ENCODE peak calls at places on chromosomes 5 and 9, in four cellular contexts. V is GM10248; H is amniotic epithelial cell; O is Jurkat, Clone E6-1. M is an unnamed sample.

GRCh38 chr9:124776952-124777645 is at the start of gene OLFML2A:
- DNase-seq in V (peak), H (no peak), O (no peak), M (peak)

GRCh38 chr5:66987949-66988838 is 208.4 kb downstream of the CD180 start:
- DNase-seq in V (peak), H (peak), O (peak), M (peak)

GRCh38 chr5:2113348-2114131 is 230.8 kb upstream of the IRX4 start:
- DNase-seq in V (no peak), H (no peak), O (no peak), M (no peak)

GRCh38 chr5:163712011-163712410 is 206.6 kb downstream of the MAT2B start:
- DNase-seq in V (no peak), H (peak), O (no peak), M (no peak)

GRCh38 chr9:4666042-4666699 is at the start of gene SPATA6L:
- DNase-seq in V (peak), H (no peak), O (no peak), M (peak)

GRCh38 chr9:4604678-4605095 is 57.4 kb upstream of the PLPP6 start:
- DNase-seq in V (peak), H (peak), O (peak), M (peak)

GRCh38 chr5:149386166-149386565 is 7.1 kb upstream of the IL17B start:
- DNase-seq in V (no peak), H (peak), O (no peak), M (no peak)

GRCh38 chr5:57853929-57854697 is 371.5 kb upstream of the ACTBL2 start:
- DNase-seq in V (no peak), H (no peak), O (no peak), M (no peak)

GRCh38 chr9:121987312-121987711 is 105.8 kb downstream of the TTLL11 start:
- DNase-seq in V (no peak), H (no peak), O (no peak), M (no peak)

GRCh38 chr5:30040483-30041116 is 1152.9 kb upstream of the CDH6 start:
- DNase-seq in V (peak), H (peak), O (peak), M (no peak)

GRCh38 chr5:34490501-34491250 is 165.5 kb upstream of the RAI14 start:
- DNase-seq in V (no peak), H (no peak), O (no peak), M (no peak)

GRCh38 chr9:71647094-71647591 is 121.2 kb downstream of the CEMIP2 start:
- DNase-seq in V (no peak), H (peak), O (peak), M (no peak)

GRCh38 chr9:20599195-20599594 is 23.1 kb downstream of the MLLT3 start:
- DNase-seq in V (no peak), H (no peak), O (no peak), M (no peak)

GRCh38 chr5:114665551-114665950 is 303.7 kb downstream of the KCNN2 start:
- DNase-seq in V (no peak), H (no peak), O (no peak), M (no peak)

GRCh38 chr5:123438902-123439301 is 15.7 kb upstream of the CEP120 start:
- DNase-seq in V (no peak), H (no peak), O (no peak), M (no peak)

GRCh38 chr5:40619406-40619805 is 60.3 kb upstream of the PTGER4 start:
- DNase-seq in V (no peak), H (no peak), O (no peak), M (no peak)

GRCh38 chr9:125966959-125967711 is 220.0 kb downstream of the PBX3 start:
- DNase-seq in V (no peak), H (no peak), O (no peak), M (no peak)

GRCh38 chr5:116370886-116371285 is 203.7 kb downstream of the SEMA6A start:
- DNase-seq in V (no peak), H (peak), O (no peak), M (no peak)

GRCh38 chr5:115949096-115949495 is 13.2 kb upstream of the LVRN start:
- DNase-seq in V (no peak), H (peak), O (no peak), M (no peak)

GRCh38 chr5:127170918-127171600 is 97.8 kb upstream of the C5orf63 start:
- DNase-seq in V (no peak), H (no peak), O (no peak), M (no peak)

GRCh38 chr5:77017668-77018067 is 12.5 kb upstream of the AGGF1 start:
- DNase-seq in V (no peak), H (no peak), O (no peak), M (no peak)

GRCh38 chr5:58165152-58165551 is 294.7 kb downstream of the PLK2 start:
- DNase-seq in V (no peak), H (no peak), O (no peak), M (no peak)

GRCh38 chr9:134066923-134067851 is 639 bp downstream of the BRD3 start:
- DNase-seq in V (no peak), H (peak), O (no peak), M (peak)

GRCh38 chr5:102295534-102296228 is 403 bp downstream of the SLCO4C1 start:
- DNase-seq in V (no peak), H (no peak), O (no peak), M (peak)

GRCh38 chr5:2565147-2565546 is 186.3 kb downstream of the IRX2 start:
- DNase-seq in V (no peak), H (no peak), O (no peak), M (no peak)

GRCh38 chr9:135039916-135040645 is 47.4 kb upstream of the OLFM1 start:
- DNase-seq in V (no peak), H (no peak), O (no peak), M (no peak)

GRCh38 chr9:92668746-92669526 is 995 bp downstream of the IPPK start:
- DNase-seq in V (no peak), H (peak), O (no peak), M (no peak)

GRCh38 chr5:172887735-172888134 is 53.7 kb downstream of the ERGIC1 start:
- DNase-seq in V (no peak), H (peak), O (no peak), M (no peak)

GRCh38 chr5:67677422-67677970 is 480.9 kb upstream of the CD180 start:
- DNase-seq in V (no peak), H (no peak), O (no peak), M (no peak)

GRCh38 chr5:132466453-132467291 is 23.9 kb downstream of the IRF1 start:
- DNase-seq in V (peak), H (peak), O (peak), M (no peak)

GRCh38 chr5:130912088-130912487 is 253.0 kb downstream of the HINT1 start:
- DNase-seq in V (no peak), H (no peak), O (no peak), M (no peak)

GRCh38 chr5:55580042-55580441 is 45.3 kb upstream of the PLPP1 start:
- DNase-seq in V (no peak), H (no peak), O (no peak), M (no peak)

GRCh38 chr5:123809594-123810172 is 297.7 kb downstream of the CSNK1G3 start:
- DNase-seq in V (no peak), H (no peak), O (no peak), M (no peak)

GRCh38 chr9:115691097-115691496 is 462.5 kb upstream of the PAPPA start:
- DNase-seq in V (no peak), H (peak), O (no peak), M (no peak)

GRCh38 chr5:166436857-166437256 is 1854.6 kb upstream of the WWC1 start:
- DNase-seq in V (no peak), H (peak), O (no peak), M (no peak)

M was measured in germinal center.